ENCODE peak calls at places on chromosomes 11 and 22, in nine cellular contexts. V is D341Med, X is Right ventricle myocardium superior, U is NCI-H2029 treated with DMSO at 0.1 percent for 48 hours, A is left cardiac atrium, Y is GM23248, M is caudate nucleus, W is immature natural killer cell, H is skeletal muscle cell. Z is an unnamed sample.

GRCh38 chr22:19430890-19431541 is 517 bp downstream of the HIRA start:
- DNase-seq in W (peak), H (no peak), U (no peak), A (peak), M (no peak), V (peak), X (peak), Y (peak), Z (peak)

GRCh38 chr22:41240377-41241132 is at the start of gene CHADL:
- DNase-seq in U (no peak), W (no peak), Y (no peak), A (no peak), X (no peak), M (peak), V (no peak), H (no peak), Z (peak)

GRCh38 chr11:720642-721346 is 14.8 kb downstream of the EPS8L2 start:
- DNase-seq in Y (no peak), W (no peak), H (no peak), A (peak), U (no peak), V (peak), X (no peak), M (peak), Z (no peak)

GRCh38 chr11:72237112-72237931 is 6.7 kb downstream of the PHOX2A start:
- DNase-seq in V (no peak), H (no peak), M (no peak), X (no peak), W (no peak), Y (no peak), A (no peak), U (no peak), Z (peak)

GRCh38 chr11:8722156-8722555 is 39.6 kb downstream of the RPL27A start:
- DNase-seq in M (no peak), U (no peak), W (no peak), V (no peak), A (no peak), X (no peak), H (no peak), Y (no peak), Z (no peak)

GRCh38 chr11:765802-766091 is 11.5 kb downstream of the GATD1 start:
- DNase-seq in A (no peak), W (no peak), X (no peak), M (no peak), H (no peak), V (no peak), Y (no peak), U (no peak), Z (no peak)

GRCh38 chr11:40491341-40491740 is 968.1 kb downstream of the LRRC4C start:
- DNase-seq in U (no peak), V (no peak), H (no peak), X (no peak), Y (no peak), W (no peak), M (no peak), A (no peak), Z (no peak)

GRCh38 chr22:27299181-27300085 is 502.1 kb downstream of the MN1 start:
- DNase-seq in U (no peak), H (no peak), Y (peak), A (no peak), V (no peak), M (no peak), X (no peak), W (no peak), Z (no peak)

GRCh38 chr11:17979770-17980371 is 33.0 kb downstream of the SERGEF start:
- DNase-seq in W (peak), A (no peak), H (no peak), X (no peak), Y (peak), M (no peak), U (peak), V (peak), Z (peak)

GRCh38 chr11:94557992-94558391 is 9.2 kb upstream of the PIWIL4 start:
- DNase-seq in W (no peak), M (no peak), U (no peak), V (no peak), Y (peak), X (no peak), A (no peak), H (no peak), Z (no peak)

GRCh38 chr11:8383227-8383626 is 119.5 kb upstream of the LMO1 start:
- DNase-seq in U (no peak), X (no peak), H (no peak), M (no peak), V (no peak), W (no peak), Y (no peak), A (no peak), Z (no peak)

GRCh38 chr22:35135165-35135564 is 69.2 kb downstream of the ISX start:
- DNase-seq in V (no peak), U (no peak), W (no peak), M (no peak), A (no peak), X (no peak), Y (no peak), H (no peak), Z (no peak)

GRCh38 chr22:35728639-35729308 is 11.1 kb downstream of the APOL5 start:
- DNase-seq in Y (no peak), H (no peak), U (peak), M (no peak), V (no peak), X (no peak), W (no peak), A (no peak), Z (no peak)

GRCh38 chr22:44000123-44000522 is 24.0 kb upstream of the PARVB start:
- DNase-seq in H (no peak), W (no peak), Y (no peak), M (no peak), U (no peak), X (no peak), V (no peak), A (no peak), Z (peak)

GRCh38 chr11:74154621-74155281 is 16.1 kb downstream of the C2CD3 start:
- DNase-seq in Y (peak), M (no peak), U (no peak), A (no peak), H (no peak), V (no peak), W (no peak), X (no peak), Z (peak)

GRCh38 chr11:18191376-18191775 is 18.7 kb downstream of the MRGPRX4 start:
- DNase-seq in M (no peak), V (no peak), X (no peak), U (no peak), A (no peak), W (no peak), H (no peak), Y (no peak), Z (no peak)

GRCh38 chr11:13016415-13016814 is 7.3 kb downstream of the RASSF10 start:
- DNase-seq in V (peak), H (no peak), X (no peak), U (no peak), M (no peak), W (no peak), Y (no peak), A (no peak), Z (no peak)

GRCh38 chr11:110428040-110428439 is 1.7 kb upstream of the FDX1 start:
- DNase-seq in Y (no peak), X (no peak), H (no peak), M (no peak), W (no peak), A (no peak), V (no peak), U (no peak), Z (no peak)

GRCh38 chr11:48104562-48104924 is 112.1 kb upstream of the OR4B1 start:
- DNase-seq in V (no peak), Y (no peak), W (no peak), H (no peak), X (no peak), U (no peak), A (no peak), M (no peak), Z (no peak)

GRCh38 chr11:44047931-44048431 is at the start of gene ACCSL:
- DNase-seq in U (no peak), A (peak), X (no peak), H (no peak), M (no peak), W (no peak), Y (peak), V (no peak), Z (no peak)

GRCh38 chr11:25163421-25163820 is 666.6 kb downstream of the LUZP2 start:
- DNase-seq in U (no peak), W (no peak), H (no peak), V (no peak), A (no peak), X (no peak), Y (no peak), M (no peak), Z (no peak)

GRCh38 chr22:50420581-50420980 is 54.3 kb downstream of the SBF1 start:
- DNase-seq in Y (no peak), H (no peak), V (no peak), W (no peak), U (no peak), M (no peak), A (no peak), X (peak), Z (no peak)

GRCh38 chr11:57641426-57641825 is 8.3 kb downstream of the YPEL4 start:
- DNase-seq in V (peak), W (peak), U (peak), X (no peak), A (no peak), M (no peak), H (peak), Y (peak), Z (no peak)

GRCh38 chr11:64998141-64998540 is 1.4 kb upstream of the BATF2 start:
- DNase-seq in H (no peak), V (no peak), X (no peak), U (no peak), W (no peak), A (no peak), M (no peak), Y (no peak), Z (no peak)

GRCh38 chr11:36258730-36259360 is 30.4 kb downstream of the COMMD9 start:
- DNase-seq in X (peak), A (peak), M (no peak), U (peak), H (peak), V (peak), W (no peak), Y (peak), Z (peak)

GRCh38 chr11:63764712-63765631 is 3.6 kb downstream of the ZFTA start:
- DNase-seq in H (no peak), M (no peak), W (no peak), Y (no peak), X (no peak), A (peak), V (no peak), U (no peak), Z (peak)

GRCh38 chr11:29956076-29956556 is 60.7 kb downstream of the KCNA4 start:
- DNase-seq in H (no peak), X (no peak), Y (no peak), A (no peak), M (no peak), W (no peak), U (no peak), V (no peak), Z (no peak)